ENCODE peak calls at places on chromosomes 11 and 22, in six cellular contexts. One of them, this sample, is unnamed. For H3K9me3, the result is how much of the 10 kb centered on the place peaks cover.

GRCh38 chr11:57458410-57459111 is 1.8 kb upstream of the RTN4RL2 start:
- DNase-seq in cardiac muscle cell: peak
- DNase-seq in heart right ventricle: peak
- DNase-seq in CD4-positive, alpha-beta T cell: no peak
- DNase-seq in mammary epithelial cell: no peak
- DNase-seq in Peyer's patch: peak
- DNase-seq in this sample: peak

GRCh38 chr11:11628651-11629050 is 6.8 kb upstream of the GALNT18 start:
- DNase-seq in Peyer's patch: no peak
- DNase-seq in mammary epithelial cell: no peak
- DNase-seq in cardiac muscle cell: no peak
- DNase-seq in heart right ventricle: no peak
- DNase-seq in CD4-positive, alpha-beta T cell: no peak
- DNase-seq in this sample: no peak

GRCh38 chr11:85137597-85137996 is 489.5 kb downstream of the DLG2 start:
- DNase-seq in CD4-positive, alpha-beta T cell: no peak
- DNase-seq in Peyer's patch: no peak
- DNase-seq in mammary epithelial cell: no peak
- DNase-seq in heart right ventricle: no peak
- DNase-seq in cardiac muscle cell: no peak
- DNase-seq in this sample: no peak

GRCh38 chr11:81644239-81644840 is 1089.3 kb downstream of the FAM181B start:
- DNase-seq in CD4-positive, alpha-beta T cell: no peak
- DNase-seq in Peyer's patch: no peak
- DNase-seq in cardiac muscle cell: peak
- DNase-seq in mammary epithelial cell: peak
- DNase-seq in heart right ventricle: no peak
- DNase-seq in this sample: no peak

GRCh38 chr11:74650498-74650897 is 58.1 kb downstream of the POLD3 start:
- DNase-seq in CD4-positive, alpha-beta T cell: no peak
- DNase-seq in cardiac muscle cell: no peak
- DNase-seq in Peyer's patch: no peak
- DNase-seq in mammary epithelial cell: no peak
- DNase-seq in heart right ventricle: no peak
- DNase-seq in this sample: no peak

GRCh38 chr11:6468712-6469495 is 4.8 kb downstream of the TRIM3 start:
- DNase-seq in mammary epithelial cell: peak
- DNase-seq in CD4-positive, alpha-beta T cell: no peak
- DNase-seq in cardiac muscle cell: peak
- DNase-seq in heart right ventricle: peak
- DNase-seq in Peyer's patch: peak
- DNase-seq in this sample: peak

GRCh38 chr11:58513747-58514367 is 6.0 kb upstream of the OR5B21 start:
- DNase-seq in cardiac muscle cell: peak
- DNase-seq in heart right ventricle: no peak
- DNase-seq in mammary epithelial cell: peak
- DNase-seq in CD4-positive, alpha-beta T cell: no peak
- DNase-seq in Peyer's patch: no peak
- DNase-seq in this sample: no peak

GRCh38 chr11:94866231-94866827 is 98.2 kb downstream of the AMOTL1 start:
- DNase-seq in Peyer's patch: no peak
- DNase-seq in CD4-positive, alpha-beta T cell: no peak
- DNase-seq in mammary epithelial cell: no peak
- DNase-seq in heart right ventricle: no peak
- DNase-seq in cardiac muscle cell: no peak
- DNase-seq in this sample: no peak

GRCh38 chr11:103544874-103545273 is 435.6 kb downstream of the DYNC2H1 start:
- DNase-seq in CD4-positive, alpha-beta T cell: no peak
- DNase-seq in heart right ventricle: no peak
- DNase-seq in Peyer's patch: no peak
- DNase-seq in cardiac muscle cell: no peak
- DNase-seq in mammary epithelial cell: no peak
- DNase-seq in this sample: no peak

GRCh38 chr22:19668748-19669147 is 45.6 kb upstream of the SEPTIN5 start:
- DNase-seq in heart right ventricle: no peak
- DNase-seq in cardiac muscle cell: no peak
- DNase-seq in CD4-positive, alpha-beta T cell: no peak
- DNase-seq in Peyer's patch: no peak
- DNase-seq in mammary epithelial cell: no peak
- DNase-seq in this sample: no peak

GRCh38 chr11:32792948-32793475 is 1.4 kb downstream of the CCDC73 start:
- DNase-seq in CD4-positive, alpha-beta T cell: peak
- DNase-seq in mammary epithelial cell: peak
- DNase-seq in cardiac muscle cell: peak
- DNase-seq in heart right ventricle: peak
- DNase-seq in Peyer's patch: peak
- DNase-seq in this sample: peak

DNA sequence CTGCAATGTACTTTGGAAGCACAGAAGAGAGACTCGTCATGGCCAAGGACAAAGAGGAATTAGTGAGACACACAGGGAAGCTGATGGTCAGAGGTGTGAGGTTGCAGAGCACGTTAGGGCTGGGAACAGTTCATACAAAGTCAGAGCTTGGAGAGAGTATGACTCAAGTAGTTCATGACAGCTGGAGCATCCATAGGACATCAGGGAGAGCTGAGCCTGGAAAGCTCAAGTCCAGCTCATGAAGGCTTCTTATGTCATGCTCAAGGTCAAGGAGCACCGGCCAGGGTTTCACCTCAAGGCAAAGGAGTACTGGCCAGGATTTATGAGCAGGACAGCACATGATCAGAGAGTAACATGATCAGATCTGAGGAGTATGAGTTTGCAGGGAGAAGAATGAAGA is 64.6 kb upstream of the CHST1 start:
- DNase-seq in CD4-positive, alpha-beta T cell: no peak
- DNase-seq in heart right ventricle: no peak
- DNase-seq in mammary epithelial cell: no peak
- DNase-seq in Peyer's patch: no peak
- DNase-seq in cardiac muscle cell: no peak
- DNase-seq in this sample: no peak
- H3K9me3 ChIP-seq in CD4-positive, alpha-beta T cell: under half
- H3K9me3 ChIP-seq in heart right ventricle: under half
- H3K9me3 ChIP-seq in mammary epithelial cell: under half
- H3K9me3 ChIP-seq in Peyer's patch: under half
- H3K9me3 ChIP-seq in cardiac muscle cell: under half
- H3K9me3 ChIP-seq in this sample: under half

DNA sequence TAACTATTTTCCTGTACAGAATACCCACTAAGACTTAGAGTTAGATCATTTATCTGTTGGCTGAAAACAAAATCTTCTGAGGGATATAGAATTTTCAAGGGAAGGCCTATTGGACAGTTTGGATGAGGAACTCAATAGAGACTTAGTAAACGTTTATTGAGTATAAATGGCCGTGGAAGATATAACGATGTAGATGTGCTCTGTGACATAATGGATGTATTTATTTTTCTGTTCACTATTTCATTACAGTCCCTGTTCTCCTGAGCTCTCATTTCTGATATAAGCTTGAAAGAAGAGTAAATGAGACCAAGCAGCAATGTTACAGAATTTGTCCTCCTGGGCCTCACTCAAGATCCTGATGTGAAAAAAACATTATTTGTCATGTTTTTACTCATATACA is at the start of gene OR4A16:
- DNase-seq in CD4-positive, alpha-beta T cell: no peak
- DNase-seq in Peyer's patch: no peak
- DNase-seq in heart right ventricle: no peak
- DNase-seq in mammary epithelial cell: no peak
- DNase-seq in cardiac muscle cell: no peak
- DNase-seq in this sample: no peak
- H3K9me3 ChIP-seq in CD4-positive, alpha-beta T cell: under half
- H3K9me3 ChIP-seq in Peyer's patch: under half
- H3K9me3 ChIP-seq in heart right ventricle: under half
- H3K9me3 ChIP-seq in mammary epithelial cell: under half
- H3K9me3 ChIP-seq in cardiac muscle cell: under half
- H3K9me3 ChIP-seq in this sample: under half

DNA sequence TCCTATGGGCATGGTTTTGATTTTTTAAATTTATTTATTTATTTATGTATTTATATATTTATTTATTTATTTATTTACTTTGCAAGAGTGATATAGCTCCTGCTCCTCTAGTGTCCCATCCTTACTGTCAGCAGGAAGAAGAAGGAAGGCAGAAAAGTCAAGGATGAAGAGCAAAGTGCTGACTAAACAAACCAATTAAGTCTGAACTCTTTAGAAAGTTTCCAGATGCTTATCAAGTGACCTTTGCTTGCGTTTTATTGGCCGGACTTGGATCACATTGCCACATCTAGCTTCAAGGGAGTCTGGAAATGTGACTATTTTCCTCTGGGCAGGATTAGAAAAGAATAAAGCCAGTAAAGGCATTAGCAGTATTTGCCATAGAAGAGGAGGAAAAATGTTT is 8.7 kb upstream of the OR4B1 start:
- DNase-seq in CD4-positive, alpha-beta T cell: no peak
- DNase-seq in cardiac muscle cell: no peak
- DNase-seq in heart right ventricle: no peak
- DNase-seq in Peyer's patch: no peak
- DNase-seq in mammary epithelial cell: no peak
- DNase-seq in this sample: no peak
- H3K9me3 ChIP-seq in CD4-positive, alpha-beta T cell: under half
- H3K9me3 ChIP-seq in cardiac muscle cell: under half
- H3K9me3 ChIP-seq in heart right ventricle: under half
- H3K9me3 ChIP-seq in Peyer's patch: under half
- H3K9me3 ChIP-seq in mammary epithelial cell: under half
- H3K9me3 ChIP-seq in this sample: under half

DNA sequence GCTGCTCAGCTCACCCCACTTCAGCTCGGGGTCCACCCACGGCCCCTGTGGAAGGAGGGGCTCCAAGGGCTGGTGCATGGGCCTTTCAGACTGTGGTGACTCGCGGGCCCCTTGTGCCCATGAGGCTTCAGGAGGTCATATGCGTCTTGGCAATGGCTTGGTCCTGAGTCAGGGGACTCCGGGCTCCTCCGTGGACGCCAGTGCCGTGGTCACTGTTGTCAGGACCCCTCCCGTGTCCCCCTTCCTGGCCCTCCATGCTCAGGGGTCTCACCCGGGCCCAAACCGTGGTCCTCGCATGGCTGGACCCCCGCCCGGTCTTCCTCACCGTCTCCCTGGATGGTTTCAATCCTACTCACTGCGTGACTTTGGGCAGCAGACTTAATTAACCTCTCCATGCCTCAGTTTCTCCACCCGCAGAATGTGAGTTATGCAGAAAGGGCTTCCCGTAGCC is 436.4 kb downstream of the TBC1D22A start:
- DNase-seq in cardiac muscle cell: no peak
- DNase-seq in mammary epithelial cell: no peak
- DNase-seq in CD4-positive, alpha-beta T cell: no peak
- DNase-seq in Peyer's patch: no peak
- DNase-seq in heart right ventricle: no peak
- DNase-seq in this sample: no peak
- H3K9me3 ChIP-seq in cardiac muscle cell: under half
- H3K9me3 ChIP-seq in mammary epithelial cell: under half
- H3K9me3 ChIP-seq in CD4-positive, alpha-beta T cell: under half
- H3K9me3 ChIP-seq in Peyer's patch: under half
- H3K9me3 ChIP-seq in heart right ventricle: under half
- H3K9me3 ChIP-seq in this sample: under half

GRCh38 chr22:47456031-47456430 is 693.6 kb downstream of the TBC1D22A start:
- DNase-seq in CD4-positive, alpha-beta T cell: no peak
- DNase-seq in Peyer's patch: no peak
- DNase-seq in heart right ventricle: no peak
- DNase-seq in mammary epithelial cell: no peak
- DNase-seq in cardiac muscle cell: no peak
- DNase-seq in this sample: no peak
- H3K9me3 ChIP-seq in CD4-positive, alpha-beta T cell: under half
- H3K9me3 ChIP-seq in Peyer's patch: under half
- H3K9me3 ChIP-seq in heart right ventricle: under half
- H3K9me3 ChIP-seq in mammary epithelial cell: under half
- H3K9me3 ChIP-seq in cardiac muscle cell: under half
- H3K9me3 ChIP-seq in this sample: under half

GRCh38 chr11:2651054-2651617 is 48.7 kb downstream of the KCNQ1OT1 start:
- DNase-seq in CD4-positive, alpha-beta T cell: no peak
- DNase-seq in mammary epithelial cell: no peak
- DNase-seq in cardiac muscle cell: no peak
- DNase-seq in heart right ventricle: no peak
- DNase-seq in Peyer's patch: no peak
- DNase-seq in this sample: no peak
- H3K9me3 ChIP-seq in CD4-positive, alpha-beta T cell: under half
- H3K9me3 ChIP-seq in mammary epithelial cell: under half
- H3K9me3 ChIP-seq in cardiac muscle cell: under half
- H3K9me3 ChIP-seq in heart right ventricle: half or more
- H3K9me3 ChIP-seq in Peyer's patch: under half
- H3K9me3 ChIP-seq in this sample: under half

DNA sequence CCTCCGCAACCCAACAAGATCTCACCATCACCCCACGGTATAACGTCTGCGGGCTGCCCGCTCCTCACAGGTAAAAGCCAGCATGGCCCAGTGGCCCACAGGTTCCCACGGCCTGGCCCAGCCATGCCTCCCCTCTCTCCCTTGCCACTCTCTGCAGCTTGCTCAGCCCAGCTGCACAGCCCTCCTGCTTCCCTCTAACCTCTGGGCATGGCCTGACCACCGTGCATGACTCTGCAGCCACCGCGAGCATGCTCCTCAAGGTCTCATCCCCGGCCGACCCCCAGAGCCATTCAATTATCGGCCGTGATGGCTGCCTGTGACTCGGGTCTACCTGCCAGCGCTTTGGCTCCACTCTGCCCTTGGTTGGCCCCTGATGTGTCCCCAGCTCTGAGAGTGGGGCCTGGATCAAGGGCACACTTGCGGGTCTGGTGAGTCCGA is 185.5 kb downstream of the CTTN start:
- DNase-seq in Peyer's patch: peak
- DNase-seq in heart right ventricle: no peak
- DNase-seq in CD4-positive, alpha-beta T cell: no peak
- DNase-seq in mammary epithelial cell: no peak
- DNase-seq in cardiac muscle cell: no peak
- DNase-seq in this sample: peak
- H3K9me3 ChIP-seq in Peyer's patch: under half
- H3K9me3 ChIP-seq in heart right ventricle: under half
- H3K9me3 ChIP-seq in CD4-positive, alpha-beta T cell: under half
- H3K9me3 ChIP-seq in mammary epithelial cell: under half
- H3K9me3 ChIP-seq in cardiac muscle cell: under half
- H3K9me3 ChIP-seq in this sample: under half

DNA sequence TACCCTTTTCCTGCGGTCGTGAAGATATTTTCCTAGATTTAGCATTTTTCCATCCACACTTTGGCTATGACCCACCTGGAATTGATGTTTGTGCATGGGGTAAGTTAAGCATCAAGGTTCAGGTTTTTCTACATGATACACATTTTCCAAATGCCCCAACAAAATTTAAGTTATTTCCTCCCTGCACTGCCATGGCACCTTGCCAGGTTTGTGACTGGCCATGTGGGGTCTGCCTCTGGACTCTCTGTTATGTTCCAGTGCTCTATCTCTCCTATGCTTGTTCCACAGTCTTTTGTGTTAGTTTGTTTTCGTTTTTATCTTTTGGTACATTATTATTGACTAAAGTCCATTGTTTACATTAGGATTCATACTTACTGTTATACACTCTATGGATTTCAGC is 934.3 kb downstream of the TBC1D22A start:
- DNase-seq in CD4-positive, alpha-beta T cell: no peak
- DNase-seq in mammary epithelial cell: no peak
- DNase-seq in cardiac muscle cell: no peak
- DNase-seq in Peyer's patch: no peak
- DNase-seq in heart right ventricle: no peak
- DNase-seq in this sample: no peak
- H3K9me3 ChIP-seq in CD4-positive, alpha-beta T cell: under half
- H3K9me3 ChIP-seq in mammary epithelial cell: under half
- H3K9me3 ChIP-seq in cardiac muscle cell: under half
- H3K9me3 ChIP-seq in Peyer's patch: under half
- H3K9me3 ChIP-seq in heart right ventricle: under half
- H3K9me3 ChIP-seq in this sample: under half

DNA sequence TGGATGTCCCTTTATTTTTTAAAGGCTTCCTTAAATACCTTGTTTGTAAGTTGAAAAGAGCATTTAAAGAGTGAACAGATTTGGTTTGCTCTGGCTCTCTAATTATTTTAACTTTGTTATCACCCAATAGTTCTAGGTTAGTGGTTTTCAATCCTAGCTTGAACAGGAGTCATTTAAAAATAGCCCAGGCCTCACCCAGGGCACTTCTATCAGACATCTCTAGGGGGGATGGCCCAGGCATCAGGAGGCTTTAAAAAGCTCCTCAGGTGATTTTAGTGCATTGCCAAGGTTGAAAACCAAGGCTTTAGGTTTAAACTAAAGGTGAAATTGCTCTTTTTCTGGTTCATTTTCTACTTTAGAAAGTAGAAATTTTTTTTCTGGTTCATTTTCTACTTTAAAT is 8.3 kb downstream of the CAT start:
- DNase-seq in heart right ventricle: no peak
- DNase-seq in Peyer's patch: no peak
- DNase-seq in mammary epithelial cell: no peak
- DNase-seq in cardiac muscle cell: peak
- DNase-seq in CD4-positive, alpha-beta T cell: no peak
- DNase-seq in this sample: no peak
- H3K9me3 ChIP-seq in heart right ventricle: under half
- H3K9me3 ChIP-seq in Peyer's patch: under half
- H3K9me3 ChIP-seq in mammary epithelial cell: under half
- H3K9me3 ChIP-seq in cardiac muscle cell: under half
- H3K9me3 ChIP-seq in CD4-positive, alpha-beta T cell: under half
- H3K9me3 ChIP-seq in this sample: under half